ENCODE peak calls at places on chromosomes 6 and 20, in five cellular contexts. T is H1, J is HT-29, N is NCI-H1105, P is fibroblast of the aortic adventitia. B is an unnamed sample.

GRCh38 chr6:40733290-40733689 is 146.1 kb upstream of the LRFN2 start:
- DNase-seq in N (no peak), J (no peak), P (peak), T (no peak), B (no peak)

GRCh38 chr20:23144856-23145255 is 58.7 kb upstream of the CD93 start:
- DNase-seq in T (no peak), N (no peak), J (no peak), P (no peak), B (no peak)

GRCh38 chr6:41692080-41692675 is 43.2 kb downstream of the TFEB start:
- DNase-seq in N (no peak), P (no peak), J (no peak), T (no peak), B (no peak)

GRCh38 chr6:47366335-47366879 is 56.7 kb upstream of the TNFRSF21 start:
- DNase-seq in J (no peak), T (no peak), N (no peak), P (no peak), B (no peak)

GRCh38 chr6:3456395-3456767 is 469 bp downstream of the SLC22A23 start:
- DNase-seq in P (no peak), J (no peak), N (no peak), T (no peak), B (no peak)

GRCh38 chr20:20143165-20143564 is 90.8 kb downstream of the CFAP61 start:
- DNase-seq in J (no peak), T (no peak), N (no peak), P (no peak), B (no peak)

GRCh38 chr6:140178550-140179334 is 804.3 kb upstream of the CITED2 start:
- DNase-seq in J (no peak), P (peak), N (no peak), T (no peak), B (no peak)

GRCh38 chr6:14964901-14965300 is 281.0 kb upstream of the JARID2 start:
- DNase-seq in P (no peak), T (no peak), J (no peak), N (no peak), B (no peak)

GRCh38 chr6:167441653-167442644 is 117.1 kb downstream of the TTLL2 start:
- DNase-seq in J (no peak), N (peak), T (peak), P (no peak), B (peak)

GRCh38 chr6:4603291-4603690 is 172.9 kb upstream of the CDYL start:
- DNase-seq in P (peak), J (no peak), T (no peak), N (no peak), B (peak)

GRCh38 chr6:26457796-26458688 is at the start of gene BTN2A1:
- DNase-seq in P (peak), T (peak), J (peak), N (peak), B (peak)

GRCh38 chr6:167396068-167396658 is 71.3 kb downstream of the TTLL2 start:
- DNase-seq in P (no peak), N (no peak), J (no peak), T (no peak), B (no peak)

GRCh38 chr6:93165850-93166249 is 253.5 kb downstream of the EPHA7 start:
- DNase-seq in J (no peak), P (no peak), T (no peak), N (peak), B (no peak)

GRCh38 chr6:116528800-116529199 is 16.7 kb downstream of the TRAPPC3L start:
- DNase-seq in J (no peak), P (peak), N (no peak), T (no peak), B (no peak)

GRCh38 chr20:23435675-23436539 is 3.6 kb upstream of the CSTL1 start:
- DNase-seq in T (no peak), P (no peak), N (peak), J (peak), B (peak)

B was measured in hepatocyte.